ENCODE peak calls at places on chromosomes 4 and X, in ten cellular contexts. U is osteocyte; T is stromal cell of bone marrow; Z is lung microvascular endothelial cell; Q is NCI-H1694; I is sciatic nerve; Y is psoas muscle; X is fibroblast of the conjunctiva; G is NCI-H1105 treated with DMSO at 0.1 percent for 48 hours; B is CD8-positive, alpha-beta T cell. R is an unnamed sample.
A peak's percentile ranks its signal among the peaks of the same experiment; 100 is the strongest.

GRCh38 chr4:139655116-139655515 is 10.5 kb upstream of the MGST2 start:
- DNase-seq in U (no peak), T (no peak), Z (peak; percentile 73), Q (peak; percentile 35), I (no peak), Y (no peak), X (no peak), G (peak; percentile 34), B (no peak), R (no peak)

GRCh38 chr4:1053080-1053661 is 41.7 kb downstream of the FGFRL1 start:
- DNase-seq in U (no peak), T (peak; percentile 83), Z (no peak), Q (no peak), I (peak; percentile 51), Y (no peak), X (peak; percentile 51), G (no peak), B (no peak), R (peak; percentile 51)

GRCh38 chr4:81314196-81314896 is 99.3 kb upstream of the PRKG2 start:
- DNase-seq in U (no peak), T (peak; percentile 6), Z (no peak), Q (peak; percentile 56), I (no peak), Y (no peak), X (no peak), G (peak; percentile 65), B (no peak), R (peak; percentile 62)

GRCh38 chr4:133866328-133866699 is 335.3 kb downstream of the PABPC4L start:
- DNase-seq in U (no peak), T (no peak), Z (no peak), Q (no peak), I (no peak), Y (no peak), X (no peak), G (peak; percentile 77), B (no peak), R (no peak)

GRCh38 chrX:49226946-49227345 is 6.2 kb downstream of the CACNA1F start:
- DNase-seq in U (no peak), T (no peak), Z (no peak), Q (no peak), I (no peak), Y (no peak), X (no peak), G (no peak), B (no peak), R (no peak)

GRCh38 chr4:91620952-91621351 is 682.8 kb upstream of the GRID2 start:
- DNase-seq in U (no peak), T (no peak), Z (no peak), Q (no peak), I (no peak), Y (no peak), X (no peak), G (no peak), B (no peak), R (no peak)

GRCh38 chrX:57640674-57641016 is 39.4 kb downstream of the NLRP2B start:
- DNase-seq in U (no peak), T (no peak), Z (no peak), Q (no peak), I (no peak), Y (no peak), X (no peak), G (no peak), B (no peak), R (no peak)

GRCh38 chr4:99945718-99946345 is 586 bp downstream of the DNAJB14 start:
- DNase-seq in U (no peak), T (no peak), Z (peak; percentile 34), Q (no peak), I (no peak), Y (no peak), X (no peak), G (no peak), B (no peak), R (no peak)

GRCh38 chrX:150219374-150220185 is 143.5 kb upstream of the MAMLD1 start:
- DNase-seq in U (no peak), T (peak; percentile 71), Z (no peak), Q (no peak), I (no peak), Y (no peak), X (no peak), G (no peak), B (no peak), R (no peak)

GRCh38 chr4:19945501-19945900 is 306.2 kb upstream of the SLIT2 start:
- DNase-seq in U (no peak), T (no peak), Z (peak; percentile 52), Q (no peak), I (no peak), Y (no peak), X (peak; percentile 1), G (no peak), B (no peak), R (no peak)

GRCh38 chr4:36242629-36243354 is 1.5 kb downstream of the ARAP2 start:
- DNase-seq in U (no peak), T (no peak), Z (no peak), Q (no peak), I (no peak), Y (no peak), X (no peak), G (no peak), B (no peak), R (no peak)

GRCh38 chrX:148947399-148948025 is 447.1 kb downstream of the AFF2 start:
- DNase-seq in U (no peak), T (no peak), Z (no peak), Q (no peak), I (no peak), Y (no peak), X (no peak), G (no peak), B (no peak), R (no peak)

GRCh38 chr4:7427326-7428260 is 7.1 kb downstream of the PSAPL1 start:
- DNase-seq in U (peak; percentile 73), T (no peak), Z (no peak), Q (no peak), I (peak; percentile 43), Y (no peak), X (no peak), G (no peak), B (no peak), R (no peak)

GRCh38 chr4:109945056-109945455 is 32.4 kb downstream of the EGF start:
- DNase-seq in U (no peak), T (no peak), Z (no peak), Q (no peak), I (no peak), Y (no peak), X (no peak), G (no peak), B (no peak), R (no peak)

GRCh38 chrX:53817548-53817947 is 131.0 kb upstream of the HUWE1 start:
- DNase-seq in U (no peak), T (no peak), Z (no peak), Q (no peak), I (no peak), Y (no peak), X (no peak), G (no peak), B (no peak), R (no peak)